ENCODE peak calls at places on chromosomes 16 and 17, in six cellular contexts. One of them, this sample, is unnamed.

GRCh38 chr17:31560836-31561235 is 169.4 kb downstream of the RAB11FIP4 start:
- DNase-seq in iPS DF 6.9: no peak
- DNase-seq in CD4-positive, CD25-positive, alpha-beta regulatory T cell: no peak
- DNase-seq in ovary: no peak
- DNase-seq in NCI-H2029 treated with DMSO at 0.1 percent for 48 hours: no peak
- DNase-seq in Peyer's patch: no peak
- DNase-seq in this sample: no peak

GRCh38 chr16:3858809-3859208 is 21.7 kb downstream of the CREBBP start:
- DNase-seq in iPS DF 6.9: no peak
- DNase-seq in CD4-positive, CD25-positive, alpha-beta regulatory T cell: no peak
- DNase-seq in ovary: no peak
- DNase-seq in NCI-H2029 treated with DMSO at 0.1 percent for 48 hours: no peak
- DNase-seq in Peyer's patch: no peak
- DNase-seq in this sample: no peak

GRCh38 chr17:194844-195602 is 13.6 kb upstream of the DOC2B start:
- DNase-seq in iPS DF 6.9: no peak
- DNase-seq in CD4-positive, CD25-positive, alpha-beta regulatory T cell: no peak
- DNase-seq in ovary: no peak
- DNase-seq in NCI-H2029 treated with DMSO at 0.1 percent for 48 hours: no peak
- DNase-seq in Peyer's patch: no peak
- DNase-seq in this sample: no peak

GRCh38 chr17:30429155-30429554 is 48.1 kb upstream of the GOSR1 start:
- DNase-seq in iPS DF 6.9: no peak
- DNase-seq in CD4-positive, CD25-positive, alpha-beta regulatory T cell: no peak
- DNase-seq in ovary: no peak
- DNase-seq in NCI-H2029 treated with DMSO at 0.1 percent for 48 hours: no peak
- DNase-seq in Peyer's patch: no peak
- DNase-seq in this sample: no peak

GRCh38 chr17:17205368-17206148 is 575 bp downstream of the PLD6 start:
- DNase-seq in iPS DF 6.9: no peak
- DNase-seq in CD4-positive, CD25-positive, alpha-beta regulatory T cell: peak; percentile 68
- DNase-seq in ovary: peak; percentile 58
- DNase-seq in NCI-H2029 treated with DMSO at 0.1 percent for 48 hours: no peak
- DNase-seq in Peyer's patch: peak; percentile 60
- DNase-seq in this sample: no peak

GRCh38 chr16:11401161-11402050 is 56.1 kb downstream of the RMI2 start:
- DNase-seq in iPS DF 6.9: no peak
- DNase-seq in CD4-positive, CD25-positive, alpha-beta regulatory T cell: no peak
- DNase-seq in ovary: no peak
- DNase-seq in NCI-H2029 treated with DMSO at 0.1 percent for 48 hours: peak; percentile 42
- DNase-seq in Peyer's patch: no peak
- DNase-seq in this sample: no peak

GRCh38 chr17:74769856-74770497 is 6.2 kb downstream of the NAT9 start:
- DNase-seq in iPS DF 6.9: no peak
- DNase-seq in CD4-positive, CD25-positive, alpha-beta regulatory T cell: no peak
- DNase-seq in ovary: no peak
- DNase-seq in NCI-H2029 treated with DMSO at 0.1 percent for 48 hours: no peak
- DNase-seq in Peyer's patch: no peak
- DNase-seq in this sample: no peak

GRCh38 chr16:56715128-56715527 is 14.8 kb upstream of the NUP93 start:
- DNase-seq in iPS DF 6.9: no peak
- DNase-seq in CD4-positive, CD25-positive, alpha-beta regulatory T cell: no peak
- DNase-seq in ovary: no peak
- DNase-seq in NCI-H2029 treated with DMSO at 0.1 percent for 48 hours: no peak
- DNase-seq in Peyer's patch: no peak
- DNase-seq in this sample: no peak

GRCh38 chr17:29514792-29515191 is 52.0 kb downstream of the ABHD15 start:
- DNase-seq in iPS DF 6.9: no peak
- DNase-seq in CD4-positive, CD25-positive, alpha-beta regulatory T cell: no peak
- DNase-seq in ovary: no peak
- DNase-seq in NCI-H2029 treated with DMSO at 0.1 percent for 48 hours: no peak
- DNase-seq in Peyer's patch: no peak
- DNase-seq in this sample: no peak

GRCh38 chr16:1093284-1094123 is 2.5 kb downstream of the C1QTNF8 start:
- DNase-seq in iPS DF 6.9: no peak
- DNase-seq in CD4-positive, CD25-positive, alpha-beta regulatory T cell: peak; percentile 55
- DNase-seq in ovary: no peak
- DNase-seq in NCI-H2029 treated with DMSO at 0.1 percent for 48 hours: no peak
- DNase-seq in Peyer's patch: no peak
- DNase-seq in this sample: no peak

GRCh38 chr16:82432261-82432660 is 194.5 kb upstream of the CDH13 start:
- DNase-seq in iPS DF 6.9: no peak
- DNase-seq in CD4-positive, CD25-positive, alpha-beta regulatory T cell: no peak
- DNase-seq in ovary: no peak
- DNase-seq in NCI-H2029 treated with DMSO at 0.1 percent for 48 hours: no peak
- DNase-seq in Peyer's patch: no peak
- DNase-seq in this sample: no peak

GRCh38 chr16:84845496-84846002 is 25.8 kb downstream of the CRISPLD2 start:
- DNase-seq in iPS DF 6.9: no peak
- DNase-seq in CD4-positive, CD25-positive, alpha-beta regulatory T cell: no peak
- DNase-seq in ovary: no peak
- DNase-seq in NCI-H2029 treated with DMSO at 0.1 percent for 48 hours: no peak
- DNase-seq in Peyer's patch: no peak
- DNase-seq in this sample: no peak

GRCh38 chr17:1545618-1546017 is 17.0 kb downstream of the PITPNA start:
- DNase-seq in iPS DF 6.9: no peak
- DNase-seq in CD4-positive, CD25-positive, alpha-beta regulatory T cell: no peak
- DNase-seq in ovary: no peak
- DNase-seq in NCI-H2029 treated with DMSO at 0.1 percent for 48 hours: no peak
- DNase-seq in Peyer's patch: no peak
- DNase-seq in this sample: no peak

GRCh38 chr17:57481901-57482300 is 225.6 kb downstream of the MSI2 start:
- DNase-seq in iPS DF 6.9: no peak
- DNase-seq in CD4-positive, CD25-positive, alpha-beta regulatory T cell: no peak
- DNase-seq in ovary: no peak
- DNase-seq in NCI-H2029 treated with DMSO at 0.1 percent for 48 hours: no peak
- DNase-seq in Peyer's patch: no peak
- DNase-seq in this sample: no peak

GRCh38 chr17:29078183-29079045 is 35.5 kb downstream of the PIPOX start:
- DNase-seq in iPS DF 6.9: no peak
- DNase-seq in CD4-positive, CD25-positive, alpha-beta regulatory T cell: no peak
- DNase-seq in ovary: no peak
- DNase-seq in NCI-H2029 treated with DMSO at 0.1 percent for 48 hours: no peak
- DNase-seq in Peyer's patch: no peak
- DNase-seq in this sample: no peak

GRCh38 chr17:20095366-20096080 is 86.4 kb downstream of the SPECC1 start:
- DNase-seq in iPS DF 6.9: peak; percentile 45
- DNase-seq in CD4-positive, CD25-positive, alpha-beta regulatory T cell: no peak
- DNase-seq in ovary: peak; percentile 73
- DNase-seq in NCI-H2029 treated with DMSO at 0.1 percent for 48 hours: no peak
- DNase-seq in Peyer's patch: no peak
- DNase-seq in this sample: no peak

GRCh38 chr17:47704116-47704515 is 10.2 kb downstream of the TBKBP1 start:
- DNase-seq in iPS DF 6.9: no peak
- DNase-seq in CD4-positive, CD25-positive, alpha-beta regulatory T cell: no peak
- DNase-seq in ovary: peak; percentile 19
- DNase-seq in NCI-H2029 treated with DMSO at 0.1 percent for 48 hours: no peak
- DNase-seq in Peyer's patch: peak; percentile 69
- DNase-seq in this sample: no peak

GRCh38 chr16:47939690-47940089 is 216.1 kb downstream of the ABCC12 start:
- DNase-seq in iPS DF 6.9: no peak
- DNase-seq in CD4-positive, CD25-positive, alpha-beta regulatory T cell: no peak
- DNase-seq in ovary: no peak
- DNase-seq in NCI-H2029 treated with DMSO at 0.1 percent for 48 hours: no peak
- DNase-seq in Peyer's patch: no peak
- DNase-seq in this sample: no peak

GRCh38 chr16:50298591-50299507 is 32.5 kb downstream of the ADCY7 start:
- DNase-seq in iPS DF 6.9: no peak
- DNase-seq in CD4-positive, CD25-positive, alpha-beta regulatory T cell: no peak
- DNase-seq in ovary: peak; percentile 26
- DNase-seq in NCI-H2029 treated with DMSO at 0.1 percent for 48 hours: no peak
- DNase-seq in Peyer's patch: no peak
- DNase-seq in this sample: no peak

GRCh38 chr17:633641-634091 is 81.0 kb downstream of the VPS53 start:
- DNase-seq in iPS DF 6.9: no peak
- DNase-seq in CD4-positive, CD25-positive, alpha-beta regulatory T cell: no peak
- DNase-seq in ovary: no peak
- DNase-seq in NCI-H2029 treated with DMSO at 0.1 percent for 48 hours: no peak
- DNase-seq in Peyer's patch: no peak
- DNase-seq in this sample: no peak

GRCh38 chr17:46817901-46818209 is 637 bp downstream of the WNT3 start:
- DNase-seq in iPS DF 6.9: no peak
- DNase-seq in CD4-positive, CD25-positive, alpha-beta regulatory T cell: no peak
- DNase-seq in ovary: no peak
- DNase-seq in NCI-H2029 treated with DMSO at 0.1 percent for 48 hours: no peak
- DNase-seq in Peyer's patch: no peak
- DNase-seq in this sample: no peak

GRCh38 chr17:81991684-81992513 is 14.5 kb downstream of the ASPSCR1 start:
- DNase-seq in iPS DF 6.9: no peak
- DNase-seq in CD4-positive, CD25-positive, alpha-beta regulatory T cell: no peak
- DNase-seq in ovary: no peak
- DNase-seq in NCI-H2029 treated with DMSO at 0.1 percent for 48 hours: peak; percentile 76
- DNase-seq in Peyer's patch: no peak
- DNase-seq in this sample: no peak

GRCh38 chr17:81536299-81537290 is 8.4 kb downstream of the FSCN2 start:
- DNase-seq in iPS DF 6.9: no peak
- DNase-seq in CD4-positive, CD25-positive, alpha-beta regulatory T cell: no peak
- DNase-seq in ovary: no peak
- DNase-seq in NCI-H2029 treated with DMSO at 0.1 percent for 48 hours: no peak
- DNase-seq in Peyer's patch: no peak
- DNase-seq in this sample: no peak

GRCh38 chr16:997440-998051 is 16.0 kb downstream of the SOX8 start:
- DNase-seq in iPS DF 6.9: no peak
- DNase-seq in CD4-positive, CD25-positive, alpha-beta regulatory T cell: peak; percentile 59
- DNase-seq in ovary: no peak
- DNase-seq in NCI-H2029 treated with DMSO at 0.1 percent for 48 hours: no peak
- DNase-seq in Peyer's patch: no peak
- DNase-seq in this sample: no peak

GRCh38 chr17:2776589-2777241 is 19.5 kb upstream of the RAP1GAP2 start:
- DNase-seq in iPS DF 6.9: no peak
- DNase-seq in CD4-positive, CD25-positive, alpha-beta regulatory T cell: no peak
- DNase-seq in ovary: no peak
- DNase-seq in NCI-H2029 treated with DMSO at 0.1 percent for 48 hours: no peak
- DNase-seq in Peyer's patch: no peak
- DNase-seq in this sample: no peak

GRCh38 chr17:7211512-7212277 is 7.9 kb downstream of the DLG4 start:
- DNase-seq in iPS DF 6.9: no peak
- DNase-seq in CD4-positive, CD25-positive, alpha-beta regulatory T cell: no peak
- DNase-seq in ovary: peak; percentile 35
- DNase-seq in NCI-H2029 treated with DMSO at 0.1 percent for 48 hours: no peak
- DNase-seq in Peyer's patch: no peak
- DNase-seq in this sample: no peak

GRCh38 chr17:3723188-3723555 is 531 bp upstream of the HASPIN start:
- DNase-seq in iPS DF 6.9: no peak
- DNase-seq in CD4-positive, CD25-positive, alpha-beta regulatory T cell: no peak
- DNase-seq in ovary: no peak
- DNase-seq in NCI-H2029 treated with DMSO at 0.1 percent for 48 hours: no peak
- DNase-seq in Peyer's patch: no peak
- DNase-seq in this sample: no peak

GRCh38 chr16:75238132-75238852 is 13.1 kb downstream of the BCAR1 start:
- DNase-seq in iPS DF 6.9: no peak
- DNase-seq in CD4-positive, CD25-positive, alpha-beta regulatory T cell: no peak
- DNase-seq in ovary: peak; percentile 91
- DNase-seq in NCI-H2029 treated with DMSO at 0.1 percent for 48 hours: no peak
- DNase-seq in Peyer's patch: peak; percentile 21
- DNase-seq in this sample: no peak

GRCh38 chr17:35241520-35241919 is 1.4 kb upstream of the SLFN5 start:
- DNase-seq in iPS DF 6.9: no peak
- DNase-seq in CD4-positive, CD25-positive, alpha-beta regulatory T cell: peak; percentile 49
- DNase-seq in ovary: peak; percentile 21
- DNase-seq in NCI-H2029 treated with DMSO at 0.1 percent for 48 hours: no peak
- DNase-seq in Peyer's patch: no peak
- DNase-seq in this sample: no peak

GRCh38 chr16:56744996-56745640 is 15.2 kb downstream of the NUP93 start:
- DNase-seq in iPS DF 6.9: no peak
- DNase-seq in CD4-positive, CD25-positive, alpha-beta regulatory T cell: no peak
- DNase-seq in ovary: no peak
- DNase-seq in NCI-H2029 treated with DMSO at 0.1 percent for 48 hours: no peak
- DNase-seq in Peyer's patch: no peak
- DNase-seq in this sample: no peak

GRCh38 chr16:89864421-89864820 is 9.0 kb upstream of the TCF25 start:
- DNase-seq in iPS DF 6.9: no peak
- DNase-seq in CD4-positive, CD25-positive, alpha-beta regulatory T cell: peak; percentile 9
- DNase-seq in ovary: no peak
- DNase-seq in NCI-H2029 treated with DMSO at 0.1 percent for 48 hours: no peak
- DNase-seq in Peyer's patch: no peak
- DNase-seq in this sample: no peak

GRCh38 chr17:77462101-77462500 is 321.3 kb downstream of the SEC14L1 start:
- DNase-seq in iPS DF 6.9: no peak
- DNase-seq in CD4-positive, CD25-positive, alpha-beta regulatory T cell: peak; percentile 88
- DNase-seq in ovary: no peak
- DNase-seq in NCI-H2029 treated with DMSO at 0.1 percent for 48 hours: no peak
- DNase-seq in Peyer's patch: peak; percentile 80
- DNase-seq in this sample: no peak

GRCh38 chr17:58189436-58190146 is 2.9 kb upstream of the EPX start:
- DNase-seq in iPS DF 6.9: no peak
- DNase-seq in CD4-positive, CD25-positive, alpha-beta regulatory T cell: no peak
- DNase-seq in ovary: no peak
- DNase-seq in NCI-H2029 treated with DMSO at 0.1 percent for 48 hours: no peak
- DNase-seq in Peyer's patch: no peak
- DNase-seq in this sample: no peak

GRCh38 chr16:79114759-79115158 is 485.8 kb downstream of the MAF start:
- DNase-seq in iPS DF 6.9: no peak
- DNase-seq in CD4-positive, CD25-positive, alpha-beta regulatory T cell: no peak
- DNase-seq in ovary: no peak
- DNase-seq in NCI-H2029 treated with DMSO at 0.1 percent for 48 hours: no peak
- DNase-seq in Peyer's patch: no peak
- DNase-seq in this sample: no peak

GRCh38 chr16:70391881-70392481 is 45.3 kb downstream of the DDX19A start:
- DNase-seq in iPS DF 6.9: no peak
- DNase-seq in CD4-positive, CD25-positive, alpha-beta regulatory T cell: no peak
- DNase-seq in ovary: no peak
- DNase-seq in NCI-H2029 treated with DMSO at 0.1 percent for 48 hours: no peak
- DNase-seq in Peyer's patch: no peak
- DNase-seq in this sample: no peak

GRCh38 chr17:45291170-45291805 is 25.5 kb downstream of the MAP3K14 start:
- DNase-seq in iPS DF 6.9: no peak
- DNase-seq in CD4-positive, CD25-positive, alpha-beta regulatory T cell: no peak
- DNase-seq in ovary: no peak
- DNase-seq in NCI-H2029 treated with DMSO at 0.1 percent for 48 hours: no peak
- DNase-seq in Peyer's patch: peak; percentile 66
- DNase-seq in this sample: no peak

GRCh38 chr17:80964859-80965580 is 26.6 kb upstream of the CHMP6 start:
- DNase-seq in iPS DF 6.9: no peak
- DNase-seq in CD4-positive, CD25-positive, alpha-beta regulatory T cell: no peak
- DNase-seq in ovary: peak; percentile 24
- DNase-seq in NCI-H2029 treated with DMSO at 0.1 percent for 48 hours: no peak
- DNase-seq in Peyer's patch: no peak
- DNase-seq in this sample: no peak

GRCh38 chr17:53058031-53058430 is 764.7 kb upstream of the KIF2B start:
- DNase-seq in iPS DF 6.9: no peak
- DNase-seq in CD4-positive, CD25-positive, alpha-beta regulatory T cell: no peak
- DNase-seq in ovary: no peak
- DNase-seq in NCI-H2029 treated with DMSO at 0.1 percent for 48 hours: no peak
- DNase-seq in Peyer's patch: no peak
- DNase-seq in this sample: no peak

GRCh38 chr17:70204431-70204830 is 35.1 kb downstream of the KCNJ2 start:
- DNase-seq in iPS DF 6.9: no peak
- DNase-seq in CD4-positive, CD25-positive, alpha-beta regulatory T cell: no peak
- DNase-seq in ovary: no peak
- DNase-seq in NCI-H2029 treated with DMSO at 0.1 percent for 48 hours: no peak
- DNase-seq in Peyer's patch: no peak
- DNase-seq in this sample: no peak

GRCh38 chr16:67943619-67944503 is at the start of gene LCAT:
- DNase-seq in iPS DF 6.9: no peak
- DNase-seq in CD4-positive, CD25-positive, alpha-beta regulatory T cell: no peak
- DNase-seq in ovary: peak; percentile 76
- DNase-seq in NCI-H2029 treated with DMSO at 0.1 percent for 48 hours: no peak
- DNase-seq in Peyer's patch: no peak
- DNase-seq in this sample: no peak